ENCODE peak calls at places on chromosome 5, in seven cellular contexts. One of them, this sample, is unnamed.

GRCh38 chr5:132487095-132487428 is 3.5 kb downstream of the IRF1 start:
- DNase-seq in frontal cortex: no peak
- DNase-seq in kidney: peak; percentile 12
- DNase-seq in NCI-H1436: no peak
- DNase-seq in left cardiac atrium: no peak
- DNase-seq in Calu3: no peak
- DNase-seq in gastrocnemius medialis: no peak
- DNase-seq in this sample: no peak

GRCh38 chr5:10310073-10310779 is 2.5 kb upstream of the CMBL start:
- DNase-seq in frontal cortex: no peak
- DNase-seq in kidney: no peak
- DNase-seq in NCI-H1436: no peak
- DNase-seq in left cardiac atrium: no peak
- DNase-seq in Calu3: peak; percentile 56
- DNase-seq in gastrocnemius medialis: peak; percentile 73
- DNase-seq in this sample: no peak

GRCh38 chr5:176621661-176622079 is 8.7 kb downstream of the SNCB start:
- DNase-seq in frontal cortex: no peak
- DNase-seq in kidney: peak; percentile 54
- DNase-seq in NCI-H1436: no peak
- DNase-seq in left cardiac atrium: no peak
- DNase-seq in Calu3: no peak
- DNase-seq in gastrocnemius medialis: peak; percentile 36
- DNase-seq in this sample: no peak

GRCh38 chr5:67065237-67065636 is 131.4 kb downstream of the CD180 start:
- DNase-seq in frontal cortex: no peak
- DNase-seq in kidney: no peak
- DNase-seq in NCI-H1436: no peak
- DNase-seq in left cardiac atrium: no peak
- DNase-seq in Calu3: no peak
- DNase-seq in gastrocnemius medialis: no peak
- DNase-seq in this sample: no peak

GRCh38 chr5:59066367-59067163 is 483.7 kb downstream of the RAB3C start:
- DNase-seq in frontal cortex: no peak
- DNase-seq in kidney: no peak
- DNase-seq in NCI-H1436: no peak
- DNase-seq in left cardiac atrium: no peak
- DNase-seq in Calu3: no peak
- DNase-seq in gastrocnemius medialis: no peak
- DNase-seq in this sample: no peak

GRCh38 chr5:66987540-66987939 is 209.1 kb downstream of the CD180 start:
- DNase-seq in frontal cortex: no peak
- DNase-seq in kidney: no peak
- DNase-seq in NCI-H1436: no peak
- DNase-seq in left cardiac atrium: no peak
- DNase-seq in Calu3: no peak
- DNase-seq in gastrocnemius medialis: no peak
- DNase-seq in this sample: no peak

GRCh38 chr5:164741376-164741775 is 1236.0 kb downstream of the MAT2B start:
- DNase-seq in frontal cortex: no peak
- DNase-seq in kidney: no peak
- DNase-seq in NCI-H1436: no peak
- DNase-seq in left cardiac atrium: no peak
- DNase-seq in Calu3: no peak
- DNase-seq in gastrocnemius medialis: no peak
- DNase-seq in this sample: no peak

GRCh38 chr5:39209924-39210323 is 9.4 kb downstream of the FYB1 start:
- DNase-seq in frontal cortex: no peak
- DNase-seq in kidney: peak; percentile 68
- DNase-seq in NCI-H1436: no peak
- DNase-seq in left cardiac atrium: peak; percentile 29
- DNase-seq in Calu3: no peak
- DNase-seq in gastrocnemius medialis: no peak
- DNase-seq in this sample: no peak

GRCh38 chr5:168114444-168115017 is 176.9 kb upstream of the WWC1 start:
- DNase-seq in frontal cortex: no peak
- DNase-seq in kidney: no peak
- DNase-seq in NCI-H1436: peak; percentile 36
- DNase-seq in left cardiac atrium: peak; percentile 37
- DNase-seq in Calu3: peak; percentile 90
- DNase-seq in gastrocnemius medialis: no peak
- DNase-seq in this sample: peak; percentile 70

GRCh38 chr5:180970875-180971274 is 17.8 kb upstream of the BTNL3 start:
- DNase-seq in frontal cortex: no peak
- DNase-seq in kidney: no peak
- DNase-seq in NCI-H1436: no peak
- DNase-seq in left cardiac atrium: no peak
- DNase-seq in Calu3: no peak
- DNase-seq in gastrocnemius medialis: no peak
- DNase-seq in this sample: no peak

GRCh38 chr5:96074460-96075254 is 113.0 kb upstream of the ELL2 start:
- DNase-seq in frontal cortex: no peak
- DNase-seq in kidney: no peak
- DNase-seq in NCI-H1436: no peak
- DNase-seq in left cardiac atrium: no peak
- DNase-seq in Calu3: no peak
- DNase-seq in gastrocnemius medialis: no peak
- DNase-seq in this sample: no peak

GRCh38 chr5:132488590-132488989 is 2.0 kb downstream of the IRF1 start:
- DNase-seq in frontal cortex: no peak
- DNase-seq in kidney: no peak
- DNase-seq in NCI-H1436: no peak
- DNase-seq in left cardiac atrium: no peak
- DNase-seq in Calu3: no peak
- DNase-seq in gastrocnemius medialis: no peak
- DNase-seq in this sample: no peak

GRCh38 chr5:78518365-78519197 is 130.0 kb downstream of the LHFPL2 start:
- DNase-seq in frontal cortex: no peak
- DNase-seq in kidney: peak; percentile 87
- DNase-seq in NCI-H1436: no peak
- DNase-seq in left cardiac atrium: peak; percentile 63
- DNase-seq in Calu3: peak; percentile 79
- DNase-seq in gastrocnemius medialis: peak; percentile 39
- DNase-seq in this sample: no peak

GRCh38 chr5:151471276-151471675 is 23.9 kb downstream of the SLC36A1 start:
- DNase-seq in frontal cortex: no peak
- DNase-seq in kidney: no peak
- DNase-seq in NCI-H1436: peak; percentile 40
- DNase-seq in left cardiac atrium: no peak
- DNase-seq in Calu3: no peak
- DNase-seq in gastrocnemius medialis: no peak
- DNase-seq in this sample: no peak

GRCh38 chr5:172453986-172454354 is 355 bp downstream of the SH3PXD2B start:
- DNase-seq in frontal cortex: no peak
- DNase-seq in kidney: peak; percentile 86
- DNase-seq in NCI-H1436: no peak
- DNase-seq in left cardiac atrium: peak; percentile 63
- DNase-seq in Calu3: peak; percentile 36
- DNase-seq in gastrocnemius medialis: no peak
- DNase-seq in this sample: peak; percentile 53

GRCh38 chr5:173198049-173198448 is 37.0 kb downstream of the NKX2-5 start:
- DNase-seq in frontal cortex: no peak
- DNase-seq in kidney: no peak
- DNase-seq in NCI-H1436: no peak
- DNase-seq in left cardiac atrium: no peak
- DNase-seq in Calu3: no peak
- DNase-seq in gastrocnemius medialis: no peak
- DNase-seq in this sample: no peak

GRCh38 chr5:10151656-10152055 is 98.0 kb downstream of the ATPSCKMT start:
- DNase-seq in frontal cortex: no peak
- DNase-seq in kidney: no peak
- DNase-seq in NCI-H1436: no peak
- DNase-seq in left cardiac atrium: no peak
- DNase-seq in Calu3: no peak
- DNase-seq in gastrocnemius medialis: no peak
- DNase-seq in this sample: no peak

GRCh38 chr5:100797863-100798262 is 105.2 kb downstream of the ST8SIA4 start:
- DNase-seq in frontal cortex: no peak
- DNase-seq in kidney: no peak
- DNase-seq in NCI-H1436: no peak
- DNase-seq in left cardiac atrium: no peak
- DNase-seq in Calu3: no peak
- DNase-seq in gastrocnemius medialis: no peak
- DNase-seq in this sample: no peak

GRCh38 chr5:51388488-51389325 is 5.5 kb downstream of the ISL1 start:
- DNase-seq in frontal cortex: no peak
- DNase-seq in kidney: no peak
- DNase-seq in NCI-H1436: no peak
- DNase-seq in left cardiac atrium: no peak
- DNase-seq in Calu3: no peak
- DNase-seq in gastrocnemius medialis: no peak
- DNase-seq in this sample: no peak

GRCh38 chr5:110865400-110866094 is 126.7 kb downstream of the SLC25A46 start:
- DNase-seq in frontal cortex: no peak
- DNase-seq in kidney: no peak
- DNase-seq in NCI-H1436: no peak
- DNase-seq in left cardiac atrium: no peak
- DNase-seq in Calu3: peak; percentile 63
- DNase-seq in gastrocnemius medialis: no peak
- DNase-seq in this sample: peak; percentile 16

GRCh38 chr5:143682788-143683419 is 129.1 kb upstream of the HMHB1 start:
- DNase-seq in frontal cortex: no peak
- DNase-seq in kidney: no peak
- DNase-seq in NCI-H1436: no peak
- DNase-seq in left cardiac atrium: no peak
- DNase-seq in Calu3: no peak
- DNase-seq in gastrocnemius medialis: no peak
- DNase-seq in this sample: no peak

GRCh38 chr5:113163328-113163727 is 186.7 kb downstream of the DCP2 start:
- DNase-seq in frontal cortex: no peak
- DNase-seq in kidney: no peak
- DNase-seq in NCI-H1436: no peak
- DNase-seq in left cardiac atrium: no peak
- DNase-seq in Calu3: no peak
- DNase-seq in gastrocnemius medialis: no peak
- DNase-seq in this sample: no peak

GRCh38 chr5:159061186-159061796 is 38.4 kb downstream of the EBF1 start:
- DNase-seq in frontal cortex: no peak
- DNase-seq in kidney: peak; percentile 81
- DNase-seq in NCI-H1436: no peak
- DNase-seq in left cardiac atrium: peak; percentile 81
- DNase-seq in Calu3: no peak
- DNase-seq in gastrocnemius medialis: peak; percentile 30
- DNase-seq in this sample: peak; percentile 39

GRCh38 chr5:130136300-130136699 is 232.0 kb downstream of the CHSY3 start:
- DNase-seq in frontal cortex: no peak
- DNase-seq in kidney: no peak
- DNase-seq in NCI-H1436: no peak
- DNase-seq in left cardiac atrium: no peak
- DNase-seq in Calu3: no peak
- DNase-seq in gastrocnemius medialis: no peak
- DNase-seq in this sample: no peak

GRCh38 chr5:62564101-62564500 is 14.5 kb upstream of the LRRC70 start:
- DNase-seq in frontal cortex: no peak
- DNase-seq in kidney: no peak
- DNase-seq in NCI-H1436: no peak
- DNase-seq in left cardiac atrium: no peak
- DNase-seq in Calu3: no peak
- DNase-seq in gastrocnemius medialis: no peak
- DNase-seq in this sample: no peak

GRCh38 chr5:170791325-170791954 is 7.9 kb downstream of the GABRP start:
- DNase-seq in frontal cortex: peak; percentile 26
- DNase-seq in kidney: no peak
- DNase-seq in NCI-H1436: peak; percentile 12
- DNase-seq in left cardiac atrium: peak; percentile 58
- DNase-seq in Calu3: peak; percentile 84
- DNase-seq in gastrocnemius medialis: no peak
- DNase-seq in this sample: peak; percentile 70

GRCh38 chr5:109743041-109743531 is 53.4 kb downstream of the MAN2A1 start:
- DNase-seq in frontal cortex: no peak
- DNase-seq in kidney: no peak
- DNase-seq in NCI-H1436: no peak
- DNase-seq in left cardiac atrium: no peak
- DNase-seq in Calu3: no peak
- DNase-seq in gastrocnemius medialis: no peak
- DNase-seq in this sample: no peak

GRCh38 chr5:77308154-77308960 is 97.9 kb downstream of the PDE8B start:
- DNase-seq in frontal cortex: no peak
- DNase-seq in kidney: no peak
- DNase-seq in NCI-H1436: no peak
- DNase-seq in left cardiac atrium: no peak
- DNase-seq in Calu3: no peak
- DNase-seq in gastrocnemius medialis: no peak
- DNase-seq in this sample: no peak

GRCh38 chr5:36943584-36943983 is 67.0 kb downstream of the NIPBL start:
- DNase-seq in frontal cortex: no peak
- DNase-seq in kidney: no peak
- DNase-seq in NCI-H1436: no peak
- DNase-seq in left cardiac atrium: no peak
- DNase-seq in Calu3: no peak
- DNase-seq in gastrocnemius medialis: no peak
- DNase-seq in this sample: no peak

GRCh38 chr5:61306531-61307195 is 25.4 kb upstream of the ZSWIM6 start:
- DNase-seq in frontal cortex: no peak
- DNase-seq in kidney: no peak
- DNase-seq in NCI-H1436: no peak
- DNase-seq in left cardiac atrium: no peak
- DNase-seq in Calu3: no peak
- DNase-seq in gastrocnemius medialis: no peak
- DNase-seq in this sample: no peak

GRCh38 chr5:127987354-127988148 is 96.0 kb upstream of the SLC12A2 start:
- DNase-seq in frontal cortex: no peak
- DNase-seq in kidney: no peak
- DNase-seq in NCI-H1436: no peak
- DNase-seq in left cardiac atrium: no peak
- DNase-seq in Calu3: no peak
- DNase-seq in gastrocnemius medialis: no peak
- DNase-seq in this sample: no peak

GRCh38 chr5:120735076-120735475 is 271.0 kb downstream of the PRR16 start:
- DNase-seq in frontal cortex: no peak
- DNase-seq in kidney: no peak
- DNase-seq in NCI-H1436: no peak
- DNase-seq in left cardiac atrium: no peak
- DNase-seq in Calu3: no peak
- DNase-seq in gastrocnemius medialis: no peak
- DNase-seq in this sample: no peak

GRCh38 chr5:69131304-69131703 is 35.6 kb upstream of the CCNB1 start:
- DNase-seq in frontal cortex: no peak
- DNase-seq in kidney: no peak
- DNase-seq in NCI-H1436: no peak
- DNase-seq in left cardiac atrium: no peak
- DNase-seq in Calu3: no peak
- DNase-seq in gastrocnemius medialis: no peak
- DNase-seq in this sample: no peak

GRCh38 chr5:68644971-68645370 is 429.4 kb downstream of the PIK3R1 start:
- DNase-seq in frontal cortex: no peak
- DNase-seq in kidney: no peak
- DNase-seq in NCI-H1436: no peak
- DNase-seq in left cardiac atrium: no peak
- DNase-seq in Calu3: no peak
- DNase-seq in gastrocnemius medialis: no peak
- DNase-seq in this sample: no peak

This sample was measured in neural crest cell.